ENCODE peak calls at places on chromosome 16, in six cellular contexts. E is Panc1, S is upper lobe of left lung, U is GM23338, M is HepG2, G is HCT116. I is an unnamed sample.

GRCh38 chr16:3835089-3835602 is 45.4 kb downstream of the CREBBP start:
- ATAC-seq in M (no peak), S (no peak), E (no peak), G (no peak), U (no peak), I (no peak)

GRCh38 chr16:30365200-30365599 is 5.1 kb downstream of the TBC1D10B start:
- ATAC-seq in G (no peak), S (no peak), M (no peak), E (no peak), U (no peak), I (no peak)

GRCh38 chr16:25189305-25189704 is 27.4 kb upstream of the AQP8 start:
- ATAC-seq in U (no peak), G (no peak), S (no peak), E (no peak), M (peak), I (no peak)

GRCh38 chr16:17302620-17303019 is 168.1 kb downstream of the XYLT1 start:
- ATAC-seq in M (no peak), U (no peak), E (no peak), G (no peak), S (no peak), I (no peak)

GRCh38 chr16:2216330-2216729 is 1.7 kb upstream of the PGP start:
- ATAC-seq in S (no peak), E (no peak), U (no peak), G (no peak), M (no peak), I (no peak)

GRCh38 chr16:3570420-3571062 is 6.7 kb downstream of the NLRC3 start:
- ATAC-seq in U (no peak), M (peak), E (no peak), S (no peak), G (peak), I (no peak)

GRCh38 chr16:13898233-13898632 is 21.7 kb upstream of the ERCC4 start:
- ATAC-seq in U (no peak), M (no peak), E (no peak), S (no peak), G (no peak), I (no peak)

GRCh38 chr16:78133919-78134318 is 34.5 kb downstream of the WWOX start:
- ATAC-seq in E (no peak), G (no peak), U (no peak), M (peak), S (peak), I (no peak)

GRCh38 chr16:78988361-78988992 is 612.1 kb downstream of the MAF start:
- ATAC-seq in G (peak), U (peak), M (no peak), S (no peak), E (no peak), I (no peak)

GRCh38 chr16:81740163-81740562 is 38.9 kb upstream of the PLCG2 start:
- ATAC-seq in S (no peak), E (no peak), U (peak), M (peak), G (no peak), I (no peak)

GRCh38 chr16:57244767-57245471 is at the start of gene ARL2BP:
- ATAC-seq in G (peak), M (peak), E (peak), U (peak), S (peak), I (peak)

GRCh38 chr16:57242650-57243049 is 2.4 kb upstream of the ARL2BP start:
- ATAC-seq in E (no peak), U (no peak), S (no peak), M (no peak), G (no peak), I (no peak)

GRCh38 chr16:57245472-57246113 is 534 bp downstream of the ARL2BP start:
- ATAC-seq in G (no peak), E (no peak), S (peak), U (peak), M (peak), I (no peak)

GRCh38 chr16:57240872-57241271 is 4.2 kb upstream of the ARL2BP start:
- ATAC-seq in M (no peak), S (no peak), U (no peak), G (no peak), E (no peak), I (no peak)

DNA sequence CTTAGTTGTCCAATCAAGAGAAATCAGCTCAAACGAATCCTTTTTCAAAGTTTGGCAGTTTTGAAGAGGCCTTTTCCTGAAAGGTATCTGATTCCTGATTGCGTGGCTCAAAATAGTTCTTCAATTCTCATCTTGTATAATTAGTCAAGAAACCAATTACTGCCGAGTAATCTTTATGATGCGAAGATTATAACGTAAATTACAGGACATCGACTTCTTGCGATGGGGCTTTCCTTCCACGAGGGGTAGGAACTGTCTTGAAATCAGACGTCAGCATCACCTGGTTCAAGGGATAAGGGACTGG is 644 bp upstream of the ARL2BP start:
- ATAC-seq in M (peak), G (no peak), U (peak), E (peak), S (no peak), I (peak)
- TF ChIP-seq POLR2AphosphoS5 in M (no peak), G (no peak), U (no peak), E (no peak), S (no peak), I (no peak)

DNA sequence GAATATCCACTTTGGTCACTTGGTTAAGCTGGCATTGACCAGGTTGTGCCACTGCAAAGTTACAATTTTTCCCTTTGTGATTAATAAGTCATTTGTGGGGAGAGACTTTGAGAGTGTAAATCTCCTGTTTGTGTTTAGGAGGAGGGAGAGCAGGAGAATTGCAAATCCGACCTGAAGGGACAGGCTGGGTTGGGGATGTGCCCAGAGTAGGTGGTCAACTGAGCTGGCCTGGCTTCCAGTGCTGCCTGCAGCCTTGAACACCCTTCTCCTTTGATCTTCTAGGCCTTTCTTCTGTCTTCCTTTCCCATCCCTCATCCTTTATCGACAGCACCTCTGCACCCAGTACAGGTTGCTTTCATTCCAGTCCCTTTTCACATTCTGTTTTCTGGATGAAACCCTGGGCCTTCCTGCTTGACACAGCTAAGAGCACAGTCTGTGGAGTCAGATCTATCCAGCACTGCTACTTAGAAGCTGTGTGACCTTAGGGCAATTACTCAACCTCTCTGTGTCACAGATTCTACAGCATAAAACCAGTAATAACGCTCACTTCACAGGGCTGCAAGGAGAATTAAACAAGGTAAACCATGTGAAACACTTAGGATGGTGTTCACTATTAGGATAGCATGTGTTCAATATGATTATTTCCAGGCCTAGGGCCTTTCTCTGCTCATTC is 969 bp upstream of the CSNK2A2 start:
- ATAC-seq in E (no peak), U (no peak), S (no peak), M (no peak), G (no peak), I (no peak)
- TF ChIP-seq POLR2AphosphoS5 in E (no peak), U (no peak), S (no peak), M (no peak), G (no peak), I (no peak)

GRCh38 chr16:73888840-73889577 is 407.6 kb upstream of the PSMD7 start:
- ATAC-seq in S (no peak), U (no peak), G (no peak), E (no peak), M (no peak), I (no peak)
- TF ChIP-seq POLR2AphosphoS5 in S (peak), U (no peak), G (no peak), E (no peak), M (no peak), I (no peak)

GRCh38 chr16:69327585-69328310 is 2.6 kb downstream of the PDF start:
- ATAC-seq in G (no peak), M (no peak), E (no peak), S (no peak), U (no peak), I (no peak)
- TF ChIP-seq POLR2AphosphoS5 in G (no peak), M (no peak), E (no peak), S (no peak), U (no peak), I (no peak)

GRCh38 chr16:68596266-68596665 is 48.8 kb upstream of the CDH3 start:
- ATAC-seq in S (no peak), G (no peak), E (no peak), U (no peak), M (no peak), I (no peak)

GRCh38 chr16:68592466-68593337 is 52.4 kb upstream of the CDH3 start:
- ATAC-seq in E (no peak), M (no peak), S (no peak), G (no peak), U (no peak), I (no peak)

DNA sequence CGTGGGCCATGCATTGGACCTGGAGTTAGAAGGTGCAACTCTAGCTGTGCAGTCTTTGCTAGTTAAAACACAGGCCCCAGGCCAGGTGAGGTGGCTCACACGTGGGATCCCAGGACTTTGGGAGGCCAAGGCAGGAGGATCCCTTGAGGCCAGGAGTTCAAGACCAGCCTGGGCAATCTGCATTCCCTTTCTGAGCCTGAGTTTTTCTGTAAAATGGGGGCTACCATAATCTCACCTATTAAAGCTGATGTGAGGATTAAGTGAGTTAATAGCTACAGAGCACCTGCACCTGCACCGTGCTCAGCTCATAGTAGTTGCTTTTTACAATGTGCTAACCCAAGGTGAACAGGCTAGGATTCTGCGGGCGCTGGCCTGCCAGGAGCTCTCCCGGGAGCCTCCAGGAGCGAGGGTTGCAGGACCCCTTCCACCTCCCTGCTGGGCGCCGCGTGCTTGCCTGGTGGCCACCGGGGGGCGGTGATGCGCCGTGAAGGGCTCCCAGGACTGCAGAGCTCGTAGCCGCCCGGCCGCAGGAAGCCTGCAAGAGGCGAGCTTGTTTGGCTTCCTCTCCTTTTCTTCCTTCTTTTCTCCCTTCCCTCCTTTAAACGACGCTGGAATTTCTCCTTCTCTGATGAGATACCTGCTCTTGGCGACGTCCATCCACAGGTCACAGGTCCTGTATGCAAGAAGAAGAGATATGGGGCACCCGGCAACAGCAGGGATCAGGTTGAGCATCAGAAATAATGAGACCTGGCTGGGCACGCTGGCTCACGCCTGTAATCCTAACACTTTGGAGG is 51.3 kb downstream of the ZFP90 start:
- ATAC-seq in G (peak), E (peak), U (peak), S (peak), M (peak), I (no peak)
- TF ChIP-seq POLR2AphosphoS5 in G (no peak), E (no peak), U (no peak), S (no peak), M (no peak), I (no peak)

GRCh38 chr16:23423496-23424049 is 29.4 kb downstream of the COG7 start:
- ATAC-seq in S (peak), M (peak), G (peak), U (peak), E (peak), I (peak)

GRCh38 chr16:23420011-23420410 is 33.0 kb downstream of the COG7 start:
- ATAC-seq in S (no peak), M (no peak), E (no peak), U (no peak), G (no peak), I (no peak)

GRCh38 chr16:23428351-23428750 is 24.6 kb downstream of the COG7 start:
- ATAC-seq in U (no peak), M (no peak), G (no peak), E (no peak), S (no peak), I (no peak)

GRCh38 chr16:23424292-23424958 is 28.6 kb downstream of the COG7 start:
- ATAC-seq in U (no peak), E (peak), M (no peak), S (peak), G (no peak), I (no peak)
- TF ChIP-seq POLR2AphosphoS5 in U (no peak), E (no peak), M (no peak), S (peak), G (no peak), I (peak)

GRCh38 chr16:84596161-84596560 is 21.7 kb downstream of the COTL1 start:
- ATAC-seq in M (no peak), E (no peak), U (no peak), G (no peak), S (no peak), I (no peak)

GRCh38 chr16:84592718-84593117 is 25.2 kb downstream of the COTL1 start:
- ATAC-seq in S (no peak), E (no peak), U (no peak), G (no peak), M (no peak), I (no peak)

GRCh38 chr16:84595052-84595481 is 22.8 kb downstream of the COTL1 start:
- ATAC-seq in U (no peak), M (no peak), G (no peak), E (no peak), S (no peak), I (no peak)

GRCh38 chr16:84594725-84595038 is 23.2 kb downstream of the COTL1 start:
- ATAC-seq in U (peak), M (no peak), G (no peak), E (no peak), S (no peak), I (no peak)

DNA sequence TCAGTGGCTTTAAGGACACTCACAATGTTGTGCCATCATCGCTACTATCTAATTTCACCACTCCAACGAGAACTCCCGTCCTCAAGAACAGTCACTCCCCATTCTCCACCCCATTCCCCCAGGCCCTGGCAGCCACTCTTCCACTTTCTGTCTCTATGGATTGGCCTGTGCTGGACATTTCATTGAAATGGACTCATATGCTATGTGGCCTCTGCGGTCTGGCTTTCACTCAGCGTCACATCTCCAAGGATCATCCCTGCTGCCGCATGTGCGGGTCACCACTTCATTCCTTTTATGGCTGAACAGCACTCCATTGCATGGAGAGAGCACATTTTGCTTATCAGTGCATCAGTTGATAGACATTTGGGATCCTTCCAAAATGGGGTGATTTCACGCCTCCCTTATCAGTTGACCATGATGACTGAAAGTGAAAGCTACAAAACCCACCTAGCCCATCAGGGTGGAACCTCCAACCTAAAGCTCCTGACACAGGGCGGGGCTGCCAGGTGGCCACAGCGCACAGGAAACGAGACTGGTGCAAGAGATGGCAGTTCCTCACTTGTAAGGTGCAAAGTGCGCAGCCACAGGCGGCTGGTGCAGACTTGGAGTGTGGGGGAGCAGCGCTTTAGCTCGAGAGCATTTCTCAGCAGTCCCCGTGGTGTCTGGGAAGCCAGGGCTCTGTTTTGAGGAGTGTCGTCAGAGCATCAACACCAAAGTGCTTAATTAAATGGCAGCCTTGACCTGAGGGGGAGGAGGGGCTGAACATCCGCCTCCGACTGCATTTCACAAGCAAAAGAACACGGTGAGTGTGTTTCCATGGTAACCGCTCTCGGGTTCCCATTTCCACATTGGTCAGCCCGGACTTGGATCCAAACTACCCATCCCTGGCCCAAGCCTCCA is 23.8 kb downstream of the COTL1 start:
- ATAC-seq in G (no peak), S (peak), E (no peak), U (no peak), M (peak), I (no peak)
- TF ChIP-seq POLR2AphosphoS5 in G (no peak), S (peak), E (no peak), U (no peak), M (no peak), I (no peak)

DNA sequence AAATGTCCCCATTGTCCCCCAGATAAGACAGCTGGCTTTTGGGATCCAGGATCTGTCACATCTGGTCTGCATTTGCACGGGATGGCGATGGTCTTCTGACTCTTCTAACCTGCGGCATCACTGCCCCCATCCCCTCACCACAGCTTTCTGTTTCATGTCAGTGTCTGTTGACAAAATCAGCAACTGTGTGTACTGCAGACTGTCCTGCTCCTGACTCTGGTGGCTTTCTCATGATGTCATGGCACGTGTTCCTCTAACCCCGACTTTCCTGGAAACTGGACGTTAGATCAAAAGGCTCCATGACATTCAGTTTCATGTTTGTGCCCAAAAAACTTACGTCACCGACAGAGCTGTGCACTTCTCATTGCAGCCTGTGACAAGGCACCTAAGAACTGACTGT is 30.1 kb upstream of the CPNE2 start:
- ATAC-seq in S (no peak), E (no peak), U (no peak), M (no peak), G (no peak), I (no peak)
- TF ChIP-seq POLR2AphosphoS5 in S (peak), E (no peak), U (no peak), M (no peak), G (no peak), I (no peak)

GRCh38 chr16:58129097-58129936 is at the start of gene CFAP20:
- ATAC-seq in E (peak), U (peak), S (peak), G (peak), M (peak), I (peak)
- TF ChIP-seq POLR2AphosphoS5 in E (peak), U (peak), S (peak), G (peak), M (peak), I (peak)

I was measured in gastroesophageal sphincter.